ENCODE peak calls at places on chromosome 15, in seven cellular contexts. V is colonic mucosa; R is H7; S is OCI-LY7; Q is AG10803; K is CD4-positive, alpha-beta memory T cell; X is GM23248. M is an unnamed sample.

GRCh38 chr15:66842710-66843441 is 140.8 kb downstream of the SMAD6 start:
- DNase-seq in R (peak), Q (peak), V (peak), K (peak), S (no peak), X (peak), M (peak)

GRCh38 chr15:31263751-31264533 is 62.7 kb upstream of the KLF13 start:
- DNase-seq in K (peak), X (no peak), S (peak), R (no peak), Q (no peak), V (peak), M (no peak)

GRCh38 chr15:22786868-22787698 is 639 bp downstream of the NIPA1 start:
- DNase-seq in V (peak), Q (peak), R (peak), X (peak), S (peak), K (no peak), M (peak)

GRCh38 chr15:32870240-32871033 is 152.6 kb downstream of the GREM1 start:
- DNase-seq in X (peak), S (peak), R (no peak), K (no peak), Q (peak), V (no peak), M (peak)

GRCh38 chr15:88918738-88919137 is 5.6 kb upstream of the MFGE8 start:
- DNase-seq in Q (peak), K (no peak), S (no peak), V (no peak), X (peak), R (no peak), M (peak)

GRCh38 chr15:100769043-100769974 is 110.3 kb upstream of the ALDH1A3 start:
- DNase-seq in R (peak), V (no peak), S (no peak), K (no peak), Q (no peak), X (no peak), M (no peak)

GRCh38 chr15:43225201-43225949 is 4.6 kb upstream of the EPB42 start:
- DNase-seq in K (peak), X (peak), R (peak), Q (peak), V (peak), S (peak), M (peak)

GRCh38 chr15:43886558-43886957 is 59.8 kb downstream of the WDR76 start:
- DNase-seq in Q (no peak), V (no peak), X (no peak), S (no peak), K (no peak), R (no peak), M (no peak)

GRCh38 chr15:78195735-78196201 is 38.6 kb downstream of the ACSBG1 start:
- DNase-seq in R (peak), V (peak), S (peak), K (peak), Q (no peak), X (peak), M (no peak)

GRCh38 chr15:74777769-74778598 is 3.9 kb upstream of the CSK start:
- DNase-seq in S (peak), V (peak), K (no peak), X (no peak), R (no peak), Q (no peak), M (no peak)

GRCh38 chr15:22893081-22893480 is 54.6 kb downstream of the NIPA2 start:
- DNase-seq in X (no peak), Q (no peak), V (no peak), R (no peak), K (no peak), S (no peak), M (no peak)

GRCh38 chr15:48644827-48645557 is 517 bp downstream of the FBN1 start:
- DNase-seq in K (no peak), Q (no peak), S (no peak), X (peak), R (peak), V (no peak), M (peak)

GRCh38 chr15:63598467-63599400 is 1.5 kb downstream of the FBXL22 start:
- DNase-seq in Q (no peak), X (peak), K (no peak), V (peak), S (no peak), R (no peak), M (no peak)

GRCh38 chr15:40591310-40591845 is 2.7 kb upstream of the KNL1 start:
- DNase-seq in K (no peak), Q (no peak), R (peak), S (no peak), X (no peak), V (peak), M (no peak)
- H3K4me3 ChIP-seq in K (no peak), Q (no peak), R (peak), S (no peak), X (no peak), V (no peak), M (no peak)

GRCh38 chr15:96342611-96343528 is 12.4 kb downstream of the NR2F2 start:
- DNase-seq in R (peak), Q (no peak), X (no peak), K (no peak), S (no peak), V (peak), M (no peak)

GRCh38 chr15:96343529-96344072 is 13.1 kb downstream of the NR2F2 start:
- DNase-seq in S (no peak), X (no peak), V (peak), R (peak), K (no peak), Q (no peak), M (no peak)

GRCh38 chr15:96344706-96345559 is 14.4 kb downstream of the NR2F2 start:
- DNase-seq in K (no peak), S (no peak), V (peak), Q (no peak), X (no peak), R (peak), M (no peak)

GRCh38 chr15:96345560-96346389 is 15.3 kb downstream of the NR2F2 start:
- DNase-seq in S (no peak), K (no peak), X (peak), Q (peak), V (peak), R (peak), M (peak)

DNA sequence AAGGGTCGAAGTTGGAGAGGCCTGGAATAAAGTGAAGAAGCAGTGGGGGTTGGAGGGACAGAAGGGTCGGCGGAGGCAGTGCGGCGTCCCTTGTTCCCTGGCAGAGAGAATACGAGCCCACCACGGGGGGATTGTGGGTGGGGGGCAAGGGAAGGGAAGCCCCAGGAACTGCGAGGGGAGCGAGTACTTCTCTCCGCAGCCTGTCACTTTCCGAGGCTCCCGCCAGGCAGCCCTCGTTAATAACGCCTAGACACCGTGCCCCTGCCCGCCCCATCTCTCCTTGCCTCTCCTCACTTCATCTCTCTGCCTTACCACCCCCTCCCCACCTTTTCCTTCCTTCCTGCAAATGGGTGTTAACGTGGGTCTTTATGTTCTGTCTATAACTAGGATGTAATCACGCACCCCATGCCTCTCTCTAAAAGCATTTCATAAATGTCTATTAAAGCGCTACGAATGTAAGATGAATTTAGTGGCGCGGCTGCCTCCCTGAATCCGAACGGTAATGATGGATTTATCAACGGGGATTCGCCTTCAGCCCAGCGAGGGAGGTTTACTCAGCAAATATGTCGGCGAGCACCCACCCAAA is 13.7 kb downstream of the NR2F2 start:
- DNase-seq in Q (no peak), R (peak), X (no peak), V (peak), K (no peak), S (no peak), M (no peak)
- H3K4me3 ChIP-seq in Q (no peak), R (peak), X (no peak), V (no peak), K (no peak), S (no peak), M (no peak)

GRCh38 chr15:81265944-81266775 is 57.8 kb downstream of the STARD5 start:
- DNase-seq in S (peak), K (peak), R (peak), V (peak), X (peak), Q (peak), M (peak)
- H3K4me3 ChIP-seq in S (peak), K (no peak), R (no peak), V (no peak), X (peak), Q (no peak), M (no peak)

GRCh38 chr15:60563066-60563465 is 84.1 kb upstream of the ICE2 start:
- DNase-seq in Q (no peak), R (no peak), X (no peak), S (no peak), V (no peak), K (no peak), M (no peak)
- H3K4me3 ChIP-seq in Q (no peak), R (no peak), X (no peak), S (no peak), V (no peak), K (no peak), M (no peak)

GRCh38 chr15:76060098-76060989 is 559 bp downstream of the TMEM266 start:
- DNase-seq in K (no peak), V (no peak), Q (no peak), X (no peak), R (peak), S (no peak), M (no peak)

GRCh38 chr15:76058714-76059319 is 968 bp upstream of the TMEM266 start:
- DNase-seq in X (peak), V (peak), Q (no peak), S (no peak), R (peak), K (no peak), M (no peak)

GRCh38 chr15:76057332-76058000 is 2.3 kb upstream of the TMEM266 start:
- DNase-seq in Q (peak), S (peak), X (peak), V (peak), K (peak), R (peak), M (peak)

GRCh38 chr15:76059320-76060097 is at the start of gene TMEM266:
- DNase-seq in K (no peak), S (no peak), Q (no peak), R (peak), X (peak), V (peak), M (peak)

GRCh38 chr15:76056931-76057330 is 2.9 kb upstream of the TMEM266 start:
- DNase-seq in R (no peak), K (no peak), V (no peak), Q (no peak), X (no peak), S (peak), M (no peak)
- H3K4me3 ChIP-seq in R (no peak), K (no peak), V (no peak), Q (no peak), X (no peak), S (no peak), M (no peak)